ENCODE peak calls at places on chromosomes 11 and 22, in six cellular contexts. Y is activated gamma-delta T cell treated with anti-CD3 and anti-CD28 coated beads, Interleukin-2, amount 50 U/mL, for 16 hours; W is COLO829; J is heart left ventricle; Q is ACHN; E is amniotic stem cell. L is an unnamed sample.

GRCh38 chr11:70549796-70550195 is 151.5 kb downstream of the CTTN start:
- DNase-seq in Y (no peak), W (no peak), J (no peak), Q (no peak), E (no peak), L (no peak)

GRCh38 chr11:130023204-130023603 is 20.6 kb upstream of the PRDM10 start:
- DNase-seq in Y (no peak), W (no peak), J (no peak), Q (peak), E (no peak), L (peak)

GRCh38 chr11:62433141-62433543 is 14.3 kb downstream of the SCGB1A1 start:
- DNase-seq in Y (no peak), W (no peak), J (no peak), Q (peak), E (no peak), L (no peak)

GRCh38 chr22:50085211-50085999 is at the start of gene MLC1:
- DNase-seq in Y (peak), W (no peak), J (no peak), Q (no peak), E (no peak), L (peak)

GRCh38 chr11:95076416-95076815 is 9.7 kb downstream of the SRSF8 start:
- DNase-seq in Y (no peak), W (no peak), J (no peak), Q (peak), E (no peak), L (no peak)

GRCh38 chr22:22927196-22927887 is 39.7 kb downstream of the IGLL5 start:
- DNase-seq in Y (no peak), W (no peak), J (no peak), Q (no peak), E (no peak), L (no peak)

GRCh38 chr11:9574556-9574805 is 1.0 kb downstream of the WEE1 start:
- DNase-seq in Y (peak), W (no peak), J (peak), Q (no peak), E (no peak), L (no peak)

GRCh38 chr11:22807391-22807790 is 22.2 kb downstream of the SVIP start:
- DNase-seq in Y (no peak), W (no peak), J (no peak), Q (no peak), E (no peak), L (no peak)

GRCh38 chr22:48860557-48860956 is 967.1 kb downstream of the BRD1 start:
- DNase-seq in Y (no peak), W (no peak), J (no peak), Q (no peak), E (no peak), L (no peak)

GRCh38 chr22:40408718-40409612 is 38.6 kb downstream of the SGSM3 start:
- DNase-seq in Y (no peak), W (no peak), J (no peak), Q (no peak), E (no peak), L (no peak)

GRCh38 chr11:122100222-122101080 is 15.6 kb downstream of the BLID start:
- DNase-seq in Y (no peak), W (no peak), J (peak), Q (no peak), E (no peak), L (peak)

GRCh38 chr11:96863520-96863919 is 473.7 kb downstream of the JRKL start:
- DNase-seq in Y (no peak), W (no peak), J (peak), Q (no peak), E (no peak), L (no peak)

GRCh38 chr11:122814401-122814800 is 23.9 kb upstream of the CRTAM start:
- DNase-seq in Y (no peak), W (no peak), J (no peak), Q (peak), E (no peak), L (no peak)

GRCh38 chr11:66090288-66090687 is 20.2 kb downstream of the PACS1 start:
- DNase-seq in Y (no peak), W (no peak), J (no peak), Q (no peak), E (no peak), L (no peak)

GRCh38 chr11:43573233-43573632 is 107.3 kb upstream of the HSD17B12 start:
- DNase-seq in Y (no peak), W (peak), J (no peak), Q (peak), E (no peak), L (peak)

GRCh38 chr11:95925011-95925410 is 1.1 kb upstream of the MTMR2 start:
- DNase-seq in Y (no peak), W (no peak), J (no peak), Q (peak), E (no peak), L (no peak)

GRCh38 chr11:116500833-116501622 is 271.8 kb downstream of the BUD13 start:
- DNase-seq in Y (no peak), W (no peak), J (no peak), Q (no peak), E (no peak), L (no peak)

GRCh38 chr11:27204527-27204926 is 158.5 kb downstream of the CCDC34 start:
- DNase-seq in Y (no peak), W (no peak), J (no peak), Q (peak), E (no peak), L (no peak)

GRCh38 chr22:18952022-18952421 is 15.9 kb upstream of the PRODH start:
- DNase-seq in Y (no peak), W (no peak), J (peak), Q (no peak), E (no peak), L (no peak)

GRCh38 chr11:30422828-30423648 is 100.1 kb downstream of the ARL14EP start:
- DNase-seq in Y (no peak), W (no peak), J (no peak), Q (no peak), E (no peak), L (no peak)

GRCh38 chr11:46966773-46967172 is 30.2 kb downstream of the CSTPP1 start:
- DNase-seq in Y (no peak), W (no peak), J (no peak), Q (no peak), E (no peak), L (no peak)

GRCh38 chr11:120467627-120468026 is 43.9 kb upstream of the GRIK4 start:
- DNase-seq in Y (no peak), W (no peak), J (no peak), Q (no peak), E (no peak), L (peak)

GRCh38 chr11:110069158-110069737 is 23.9 kb upstream of the ZC3H12C start:
- DNase-seq in Y (no peak), W (peak), J (peak), Q (no peak), E (peak), L (peak)

GRCh38 chr11:12803086-12803826 is 129.0 kb downstream of the TEAD1 start:
- DNase-seq in Y (no peak), W (no peak), J (no peak), Q (no peak), E (peak), L (no peak)